ENCODE peak calls at places on chromosomes 1 and 21, in nine cellular contexts. G is IMR-90, F is right lobe of liver, J is heart left ventricle, V is A549, M is transverse colon, W is body of pancreas, E is prostate gland, I is H1. H is an unnamed sample.
A peak's percentile ranks its signal among the peaks of the same experiment; 100 is the strongest.

GRCh38 chr1:27624467-27625233 is 10.3 kb downstream of the FGR start:
- DNase-seq in J (no peak), V (no peak), M (no peak), W (no peak), F (no peak), E (no peak), G (no peak), I (no peak), H (no peak)

GRCh38 chr1:201917362-201918033 is 28.8 kb downstream of the SHISA4 start:
- DNase-seq in F (no peak), G (peak; percentile 94), J (no peak), W (no peak), M (no peak), E (no peak), V (peak; percentile 46), I (no peak), H (peak; percentile 63)

GRCh38 chr1:243745361-243745760 is 104.7 kb downstream of the AKT3 start:
- DNase-seq in F (no peak), G (peak; percentile 33), V (no peak), E (no peak), W (no peak), M (no peak), I (no peak), J (no peak), H (no peak)

GRCh38 chr21:37527716-37528115 is 161.1 kb downstream of the DYRK1A start:
- DNase-seq in V (no peak), W (no peak), M (no peak), E (no peak), F (no peak), J (no peak), G (no peak), I (no peak), H (no peak)

GRCh38 chr1:161115132-161115711 is 2.6 kb downstream of the PFDN2 start:
- DNase-seq in G (peak; percentile 94), F (no peak), V (peak; percentile 83), J (no peak), I (no peak), E (no peak), W (no peak), M (no peak), H (no peak)

GRCh38 chr21:20882462-20883415 is 115.5 kb upstream of the NCAM2 start:
- DNase-seq in E (no peak), I (peak; percentile 65), J (no peak), G (peak; percentile 0), M (peak; percentile 21), F (no peak), W (peak; percentile 33), V (peak; percentile 3), H (peak; percentile 14)

GRCh38 chr1:119762409-119762808 is 6.3 kb downstream of the HMGCS2 start:
- DNase-seq in I (no peak), W (no peak), F (no peak), G (no peak), V (no peak), M (no peak), E (no peak), J (no peak), H (no peak)

GRCh38 chr1:244778356-244778755 is 57.1 kb upstream of the COX20 start:
- DNase-seq in J (no peak), V (no peak), M (no peak), W (no peak), E (no peak), G (peak; percentile 91), F (no peak), I (no peak), H (no peak)

GRCh38 chr1:96596226-96596625 is 125.4 kb upstream of the PTBP2 start:
- DNase-seq in E (no peak), M (no peak), G (peak; percentile 3), V (peak; percentile 20), I (peak; percentile 82), F (peak; percentile 49), J (no peak), W (no peak), H (peak; percentile 23)

GRCh38 chr1:25773441-25774125 is 26.4 kb upstream of the SELENON start:
- DNase-seq in J (no peak), E (peak; percentile 52), W (peak; percentile 84), F (peak; percentile 87), V (peak; percentile 69), M (peak; percentile 26), G (peak; percentile 12), I (no peak), H (no peak)

GRCh38 chr1:116310172-116310571 is 62.9 kb upstream of the ATP1A1 start:
- DNase-seq in F (no peak), M (no peak), J (no peak), W (no peak), E (no peak), I (no peak), G (no peak), V (no peak), H (no peak)

DNA sequence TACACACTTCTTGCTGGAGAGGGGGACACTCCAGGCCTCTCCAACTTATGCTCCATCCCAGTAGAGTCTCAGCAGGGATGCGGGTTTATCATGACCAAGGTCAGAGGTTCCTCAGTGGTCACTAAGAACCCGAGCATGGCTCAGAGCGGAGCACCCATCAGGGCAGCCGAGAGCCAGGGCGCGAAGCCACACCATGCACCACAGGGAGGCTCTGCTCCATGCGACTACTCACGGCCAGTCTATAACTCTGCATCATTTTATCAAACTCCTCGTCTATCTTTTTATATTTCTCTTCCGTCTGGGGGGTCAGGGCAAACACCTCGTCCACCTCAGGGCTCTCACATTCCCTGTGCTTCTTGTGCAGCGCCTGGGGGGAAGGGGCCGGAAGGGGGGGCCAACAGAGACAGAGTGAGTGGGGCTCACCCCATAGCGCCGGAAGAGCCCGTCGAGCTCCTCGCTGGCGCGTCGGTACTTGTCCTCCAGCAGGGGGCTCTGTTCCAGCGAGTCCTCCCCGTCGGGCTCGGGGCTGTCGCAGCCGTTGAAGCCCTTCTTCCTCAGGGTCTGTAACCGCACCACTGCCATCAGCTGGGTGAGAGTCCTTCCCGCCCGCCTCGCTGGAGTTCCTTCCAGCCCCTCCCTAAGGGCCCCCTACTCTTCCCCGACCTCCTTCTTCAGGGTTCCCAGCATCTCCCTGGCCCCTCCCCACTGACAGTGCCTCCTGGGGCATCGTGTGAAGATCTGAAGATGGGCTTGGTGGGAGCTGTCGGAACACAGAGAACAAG is 20.0 kb downstream of the MEF2D start:
- DNase-seq in I (peak; percentile 88), E (no peak), G (peak; percentile 50), W (peak; percentile 64), F (no peak), M (peak; percentile 75), J (peak; percentile 66), V (peak; percentile 59), H (peak; percentile 65)
- H3K27ac ChIP-seq in I (no peak overlapping the region), E (peak overlapping the region; percentile 92), G (no peak overlapping the region), W (no peak overlapping the region), F (no peak overlapping the region), M (peak overlapping the region; percentile 86), J (peak overlapping the region; percentile 18), V (peak overlapping the region; percentile 42), H (peak overlapping the region; percentile 88)

GRCh38 chr1:210328746-210329488 is at the start of gene HHAT:
- DNase-seq in I (peak; percentile 75), F (peak; percentile 93), J (peak; percentile 89), E (peak; percentile 74), W (peak; percentile 77), V (peak; percentile 81), M (peak; percentile 86), G (peak; percentile 67), H (peak; percentile 82)
- TF ChIP-seq POLR2A in I (no peak), F (peak; percentile 63), J (no peak), E (peak; percentile 21), W (peak; percentile 74), V (peak; percentile 49), M (peak; percentile 62), G (peak; percentile 39), H (peak; percentile 64)

GRCh38 chr1:54221867-54222484 is 22.0 kb downstream of the MRPL37 start:
- DNase-seq in M (no peak), W (no peak), G (no peak), V (no peak), I (no peak), J (no peak), F (no peak), E (no peak), H (no peak)

GRCh38 chr1:54219688-54220003 is 19.7 kb downstream of the MRPL37 start:
- DNase-seq in E (no peak), W (no peak), J (no peak), I (no peak), G (peak; percentile 40), V (no peak), M (no peak), F (no peak), H (no peak)

GRCh38 chr1:54222711-54223110 is 22.7 kb downstream of the MRPL37 start:
- DNase-seq in M (no peak), I (no peak), G (no peak), J (no peak), V (no peak), F (no peak), E (no peak), W (no peak), H (no peak)

GRCh38 chr1:54220004-54220811 is 20.2 kb downstream of the MRPL37 start:
- DNase-seq in M (no peak), J (peak; percentile 64), I (no peak), V (no peak), E (no peak), W (peak; percentile 85), G (peak; percentile 45), F (peak; percentile 62), H (peak; percentile 90)

DNA sequence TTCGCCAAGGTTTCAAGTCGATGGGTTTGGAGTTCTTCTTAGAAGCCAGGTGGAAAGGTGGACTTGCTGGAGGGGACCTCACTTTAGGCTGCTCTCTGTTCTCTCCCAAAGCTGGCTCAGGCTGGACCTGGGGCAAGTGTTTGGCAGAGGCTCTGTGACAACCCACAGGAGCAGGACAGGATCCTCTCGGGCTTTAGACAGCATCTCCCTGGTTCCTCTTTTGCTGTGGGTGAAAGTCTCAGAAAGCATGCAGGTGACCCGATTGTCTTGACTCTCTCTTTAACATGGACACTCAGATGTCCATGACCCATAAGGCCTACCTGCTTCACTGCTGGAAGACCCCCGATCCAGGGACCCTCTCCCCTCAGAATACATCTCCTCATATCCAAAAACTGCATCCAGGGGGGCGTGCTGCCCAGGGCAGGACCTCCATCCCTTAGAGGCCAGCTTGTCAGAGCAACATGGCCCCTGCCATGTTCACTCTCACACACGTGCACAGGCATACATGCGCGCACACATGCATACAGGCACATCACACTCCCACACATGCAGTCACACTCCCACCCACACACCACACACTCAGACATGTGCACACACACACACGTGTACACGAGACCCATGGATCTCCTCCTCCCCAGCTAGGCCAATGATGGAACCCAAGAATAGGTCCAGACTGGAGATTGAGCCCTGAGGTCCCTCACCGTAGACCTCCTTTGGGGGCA is 21.3 kb downstream of the MRPL37 start:
- DNase-seq in W (no peak), G (no peak), F (no peak), I (no peak), V (no peak), E (no peak), J (no peak), M (no peak), H (no peak)
- H3K27ac ChIP-seq in W (peak overlapping the region; percentile 48), G (no peak overlapping the region), F (no peak overlapping the region), I (no peak overlapping the region), V (no peak overlapping the region), E (no peak overlapping the region), J (no peak overlapping the region), M (no peak overlapping the region), H (peak overlapping the region; percentile 91)

DNA sequence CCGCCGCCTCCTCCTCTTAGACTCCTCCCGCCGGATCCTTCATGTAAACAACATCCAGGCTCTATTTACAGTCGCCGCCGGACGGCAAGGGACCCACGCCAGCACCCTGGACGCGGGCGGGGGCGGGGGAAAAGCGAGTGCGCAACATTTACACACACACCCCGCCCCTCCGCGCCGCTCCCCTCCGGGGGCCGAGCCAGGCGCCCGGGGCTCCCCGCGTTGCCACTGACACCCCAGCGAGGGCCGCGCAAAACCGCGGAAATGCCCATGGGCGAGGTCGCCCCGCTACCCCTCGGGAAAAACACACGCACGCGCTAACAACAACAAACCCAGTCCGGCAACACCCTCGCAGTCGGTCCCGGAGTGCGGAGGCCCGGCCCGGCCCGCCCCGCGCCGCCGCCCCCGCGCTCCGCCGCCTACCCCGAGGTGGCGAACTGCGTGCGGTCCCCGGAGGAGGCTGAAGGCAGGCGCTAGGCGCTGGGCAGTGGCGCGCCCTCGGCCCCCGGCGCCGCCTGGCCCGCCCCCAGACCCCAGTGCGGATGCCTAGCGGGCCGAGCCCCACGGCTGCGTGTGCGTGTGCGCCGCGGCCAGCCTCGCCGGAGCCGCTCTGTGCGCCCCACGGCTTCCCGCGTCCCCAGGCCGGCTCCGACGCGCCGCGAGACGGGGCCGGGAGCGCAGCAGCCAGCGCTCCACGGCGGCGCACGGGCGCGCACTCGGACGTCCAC is 81.1 kb upstream of the AK4 start:
- DNase-seq in W (peak; percentile 93), I (peak; percentile 73), G (peak; percentile 58), E (peak; percentile 97), V (peak; percentile 66), F (peak; percentile 97), M (peak; percentile 94), J (peak; percentile 94), H (peak; percentile 95)
- TF ChIP-seq POLR2A in W (peak; percentile 79), I (no peak), G (no peak), E (peak; percentile 91), V (no peak), F (peak; percentile 68), M (peak; percentile 86), J (peak; percentile 14), H (peak; percentile 86)

H was measured in adrenal gland.